ENCODE peak calls at places on chromosome 15, in six cellular contexts. A is GM04504, I is caudate nucleus, Y is left ventricle myocardium superior, G is IMR-90, B is KBM-7. M is an unnamed sample.

GRCh38 chr15:78200276-78200930 is 34.0 kb downstream of the ACSBG1 start:
- DNase-seq in G (no peak), I (no peak), Y (no peak), A (no peak), B (no peak), M (no peak)

GRCh38 chr15:52148409-52148808 is 35.8 kb upstream of the BCL2L10 start:
- DNase-seq in I (no peak), B (no peak), Y (no peak), G (peak), A (no peak), M (no peak)

GRCh38 chr15:31236184-31237041 is 90.2 kb upstream of the KLF13 start:
- DNase-seq in G (peak), A (peak), Y (peak), B (peak), I (peak), M (peak)

GRCh38 chr15:26323564-26323963 is 449.3 kb downstream of the GABRB3 start:
- DNase-seq in B (no peak), G (no peak), Y (no peak), A (no peak), I (no peak), M (no peak)

GRCh38 chr15:72474466-72474911 is 359 bp downstream of the ARIH1 start:
- DNase-seq in B (no peak), A (peak), G (no peak), I (no peak), Y (no peak), M (no peak)

GRCh38 chr15:86837631-86838030 is 758.0 kb downstream of the AGBL1 start:
- DNase-seq in I (no peak), A (no peak), B (no peak), Y (no peak), G (no peak), M (no peak)

GRCh38 chr15:75659928-75660645 is 12.4 kb downstream of the SNX33 start:
- DNase-seq in A (no peak), G (no peak), I (no peak), B (no peak), Y (no peak), M (no peak)

GRCh38 chr15:28098766-28099554 is at the start of gene OCA2:
- DNase-seq in I (no peak), B (peak), A (no peak), G (peak), Y (peak), M (no peak)

GRCh38 chr15:50315814-50316630 is 39.0 kb downstream of the GABPB1 start:
- DNase-seq in Y (no peak), A (peak), B (peak), I (no peak), G (peak), M (no peak)

GRCh38 chr15:73081321-73081958 is 29.2 kb downstream of the NEO1 start:
- DNase-seq in A (peak), Y (no peak), G (peak), I (no peak), B (peak), M (no peak)

GRCh38 chr15:91515188-91515754 is 338.2 kb upstream of the SLCO3A1 start:
- DNase-seq in I (no peak), B (no peak), A (peak), G (peak), Y (peak), M (no peak)

GRCh38 chr15:92690370-92690769 is 34.8 kb upstream of the FAM174B start:
- DNase-seq in I (no peak), B (no peak), G (no peak), Y (no peak), A (no peak), M (no peak)

GRCh38 chr15:38252481-38253311 is at the start of gene SPRED1:
- DNase-seq in G (peak), Y (peak), I (peak), B (peak), A (no peak), M (peak)

M was measured in amygdala.